ENCODE peak calls at places on chromosome 18, in seven cellular contexts. One of them, this sample, is unnamed. For H3K36me3, the result is how much of the 10 kb centered on the place peaks cover.

GRCh38 chr18:24827500-24827899 is 367.1 kb downstream of the HRH4 start:
- DNase-seq in lower lobe of right lung: no peak
- DNase-seq in PC-3: no peak
- DNase-seq in thoracic aorta: no peak
- DNase-seq in pancreas: no peak
- DNase-seq in tibial artery: no peak
- DNase-seq in brain microvascular endothelial cell: no peak
- DNase-seq in this sample: no peak

GRCh38 chr18:8667846-8668245 is 37.5 kb upstream of the MTCL1 start:
- DNase-seq in lower lobe of right lung: no peak
- DNase-seq in PC-3: no peak
- DNase-seq in thoracic aorta: no peak
- DNase-seq in pancreas: no peak
- DNase-seq in tibial artery: no peak
- DNase-seq in brain microvascular endothelial cell: no peak
- DNase-seq in this sample: no peak

GRCh38 chr18:4847066-4847465 is 350.0 kb downstream of the AKAIN1 start:
- DNase-seq in lower lobe of right lung: no peak
- DNase-seq in PC-3: no peak
- DNase-seq in thoracic aorta: no peak
- DNase-seq in pancreas: no peak
- DNase-seq in tibial artery: no peak
- DNase-seq in brain microvascular endothelial cell: no peak
- DNase-seq in this sample: no peak

GRCh38 chr18:28875059-28875458 is 698.1 kb upstream of the CDH2 start:
- DNase-seq in lower lobe of right lung: no peak
- DNase-seq in PC-3: no peak
- DNase-seq in thoracic aorta: no peak
- DNase-seq in pancreas: no peak
- DNase-seq in tibial artery: no peak
- DNase-seq in brain microvascular endothelial cell: no peak
- DNase-seq in this sample: no peak

GRCh38 chr18:37778417-37779165 is 213.0 kb upstream of the CELF4 start:
- DNase-seq in lower lobe of right lung: peak
- DNase-seq in PC-3: peak
- DNase-seq in thoracic aorta: no peak
- DNase-seq in pancreas: peak
- DNase-seq in tibial artery: no peak
- DNase-seq in brain microvascular endothelial cell: peak
- DNase-seq in this sample: peak

GRCh38 chr18:76349067-76349715 is 145.9 kb downstream of the ZNF516 start:
- DNase-seq in lower lobe of right lung: no peak
- DNase-seq in PC-3: peak
- DNase-seq in thoracic aorta: no peak
- DNase-seq in pancreas: no peak
- DNase-seq in tibial artery: no peak
- DNase-seq in brain microvascular endothelial cell: peak
- DNase-seq in this sample: peak

GRCh38 chr18:8507361-8507760 is 101.9 kb upstream of the RAB12 start:
- DNase-seq in lower lobe of right lung: no peak
- DNase-seq in PC-3: no peak
- DNase-seq in thoracic aorta: no peak
- DNase-seq in pancreas: no peak
- DNase-seq in tibial artery: no peak
- DNase-seq in brain microvascular endothelial cell: peak
- DNase-seq in this sample: no peak

GRCh38 chr18:3540805-3541548 is 91.0 kb downstream of the TGIF1 start:
- DNase-seq in lower lobe of right lung: no peak
- DNase-seq in PC-3: peak
- DNase-seq in thoracic aorta: no peak
- DNase-seq in pancreas: no peak
- DNase-seq in tibial artery: no peak
- DNase-seq in brain microvascular endothelial cell: no peak
- DNase-seq in this sample: no peak

GRCh38 chr18:54004828-54005227 is 219.6 kb downstream of the MBD2 start:
- DNase-seq in lower lobe of right lung: no peak
- DNase-seq in PC-3: peak
- DNase-seq in thoracic aorta: no peak
- DNase-seq in pancreas: no peak
- DNase-seq in tibial artery: no peak
- DNase-seq in brain microvascular endothelial cell: no peak
- DNase-seq in this sample: no peak

GRCh38 chr18:9946831-9947230 is 33.0 kb downstream of the VAPA start:
- DNase-seq in lower lobe of right lung: no peak
- DNase-seq in PC-3: no peak
- DNase-seq in thoracic aorta: no peak
- DNase-seq in pancreas: no peak
- DNase-seq in tibial artery: no peak
- DNase-seq in brain microvascular endothelial cell: no peak
- DNase-seq in this sample: no peak
- H3K36me3 ChIP-seq in lower lobe of right lung: half or more
- H3K36me3 ChIP-seq in PC-3: half or more
- H3K36me3 ChIP-seq in thoracic aorta: under half
- H3K36me3 ChIP-seq in pancreas: under half
- H3K36me3 ChIP-seq in tibial artery: under half
- H3K36me3 ChIP-seq in brain microvascular endothelial cell: under half
- H3K36me3 ChIP-seq in this sample: half or more

DNA sequence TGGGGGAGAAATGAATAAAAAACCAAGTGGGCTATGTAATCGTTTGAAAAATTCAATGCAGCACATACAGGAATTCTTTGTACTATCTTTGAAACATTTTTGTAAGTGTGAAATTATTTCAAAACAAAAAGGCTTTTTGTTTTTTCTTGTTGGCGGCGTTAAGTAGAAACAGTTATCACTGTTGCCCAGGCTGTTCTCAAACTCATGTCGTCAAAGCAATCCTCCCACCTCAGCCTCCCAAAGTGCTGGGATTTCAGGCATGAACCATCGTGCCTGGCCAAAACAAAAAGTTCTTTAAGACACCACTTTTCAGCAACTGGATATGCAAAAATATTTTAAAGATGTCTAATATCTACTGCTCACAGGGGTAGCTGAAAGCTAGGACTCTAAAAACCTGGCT is 5.4 kb downstream of the SS18 start:
- DNase-seq in lower lobe of right lung: no peak
- DNase-seq in PC-3: no peak
- DNase-seq in thoracic aorta: no peak
- DNase-seq in pancreas: no peak
- DNase-seq in tibial artery: no peak
- DNase-seq in brain microvascular endothelial cell: no peak
- DNase-seq in this sample: no peak
- H3K36me3 ChIP-seq in lower lobe of right lung: half or more
- H3K36me3 ChIP-seq in PC-3: under half
- H3K36me3 ChIP-seq in thoracic aorta: under half
- H3K36me3 ChIP-seq in pancreas: under half
- H3K36me3 ChIP-seq in tibial artery: under half
- H3K36me3 ChIP-seq in brain microvascular endothelial cell: under half
- H3K36me3 ChIP-seq in this sample: under half

GRCh38 chr18:70195014-70195614 is 10.4 kb downstream of the RTTN start:
- DNase-seq in lower lobe of right lung: no peak
- DNase-seq in PC-3: no peak
- DNase-seq in thoracic aorta: no peak
- DNase-seq in pancreas: no peak
- DNase-seq in tibial artery: no peak
- DNase-seq in brain microvascular endothelial cell: no peak
- DNase-seq in this sample: no peak
- H3K36me3 ChIP-seq in lower lobe of right lung: half or more
- H3K36me3 ChIP-seq in PC-3: under half
- H3K36me3 ChIP-seq in thoracic aorta: under half
- H3K36me3 ChIP-seq in pancreas: under half
- H3K36me3 ChIP-seq in tibial artery: under half
- H3K36me3 ChIP-seq in brain microvascular endothelial cell: under half
- H3K36me3 ChIP-seq in this sample: half or more

DNA sequence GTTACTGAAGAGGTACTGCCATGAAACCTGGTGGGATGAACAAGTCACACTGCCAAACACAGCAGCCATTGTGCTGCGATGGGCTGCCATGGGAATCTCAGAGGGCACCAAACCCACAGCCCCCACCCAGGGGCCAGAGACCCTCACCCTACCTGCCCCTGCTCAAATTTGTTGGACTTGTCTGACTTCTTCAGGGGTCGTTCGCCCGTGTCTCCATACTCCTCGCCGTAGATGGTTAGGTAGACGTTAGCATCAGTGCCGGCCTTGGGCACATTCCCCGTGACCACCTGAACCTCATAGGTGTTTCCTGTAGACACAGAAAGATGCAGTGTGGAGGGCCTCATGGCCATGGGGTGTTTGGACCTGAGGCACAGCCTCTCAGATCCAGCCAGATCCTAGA is 97.7 kb downstream of the LOXHD1 start:
- DNase-seq in lower lobe of right lung: no peak
- DNase-seq in PC-3: no peak
- DNase-seq in thoracic aorta: no peak
- DNase-seq in pancreas: no peak
- DNase-seq in tibial artery: no peak
- DNase-seq in brain microvascular endothelial cell: no peak
- DNase-seq in this sample: no peak
- H3K36me3 ChIP-seq in lower lobe of right lung: under half
- H3K36me3 ChIP-seq in PC-3: under half
- H3K36me3 ChIP-seq in thoracic aorta: under half
- H3K36me3 ChIP-seq in pancreas: under half
- H3K36me3 ChIP-seq in tibial artery: under half
- H3K36me3 ChIP-seq in brain microvascular endothelial cell: under half
- H3K36me3 ChIP-seq in this sample: under half

DNA sequence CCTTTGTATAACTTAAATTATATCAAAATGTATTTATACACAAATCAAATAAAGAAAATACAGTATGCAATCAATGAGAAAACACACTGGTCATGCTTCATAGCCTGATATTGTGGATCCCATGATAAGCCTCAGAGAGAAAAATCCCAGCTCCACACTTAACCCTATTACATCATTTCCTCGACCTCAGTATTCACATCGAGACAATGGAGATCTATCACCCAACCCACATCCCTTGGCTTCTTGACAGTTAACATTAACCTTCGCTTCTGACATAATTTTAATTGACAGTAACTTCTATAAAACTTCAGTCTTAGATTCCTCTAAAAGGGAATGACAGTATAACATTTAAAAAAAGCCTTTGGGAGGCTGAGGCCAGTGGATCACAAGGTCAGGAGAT is 11.6 kb downstream of the TMX3 start:
- DNase-seq in lower lobe of right lung: no peak
- DNase-seq in PC-3: no peak
- DNase-seq in thoracic aorta: no peak
- DNase-seq in pancreas: no peak
- DNase-seq in tibial artery: no peak
- DNase-seq in brain microvascular endothelial cell: no peak
- DNase-seq in this sample: no peak
- H3K36me3 ChIP-seq in lower lobe of right lung: half or more
- H3K36me3 ChIP-seq in PC-3: under half
- H3K36me3 ChIP-seq in thoracic aorta: under half
- H3K36me3 ChIP-seq in pancreas: under half
- H3K36me3 ChIP-seq in tibial artery: under half
- H3K36me3 ChIP-seq in brain microvascular endothelial cell: under half
- H3K36me3 ChIP-seq in this sample: under half

DNA sequence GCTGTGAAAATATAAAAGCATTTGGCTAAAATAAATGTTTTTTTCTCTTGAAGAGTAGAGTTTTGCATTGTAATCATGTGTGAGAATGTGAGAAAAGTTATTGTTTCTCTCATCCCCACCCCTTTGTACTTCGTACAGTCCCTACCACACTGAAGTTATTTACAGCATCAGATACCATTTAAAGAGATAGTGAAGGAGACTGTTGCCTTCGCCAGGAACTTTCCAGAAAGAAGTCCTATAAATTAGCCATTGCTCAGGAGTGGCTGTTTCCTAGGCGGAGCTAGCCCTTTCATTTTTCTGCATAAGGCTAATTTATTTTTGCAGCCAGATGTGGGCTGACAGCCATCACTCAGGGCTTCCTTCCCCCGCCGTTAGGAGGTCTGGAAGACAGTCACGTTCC is 16.9 kb downstream of the TSHZ1 start:
- DNase-seq in lower lobe of right lung: no peak
- DNase-seq in PC-3: no peak
- DNase-seq in thoracic aorta: no peak
- DNase-seq in pancreas: no peak
- DNase-seq in tibial artery: no peak
- DNase-seq in brain microvascular endothelial cell: no peak
- DNase-seq in this sample: no peak
- H3K36me3 ChIP-seq in lower lobe of right lung: under half
- H3K36me3 ChIP-seq in PC-3: under half
- H3K36me3 ChIP-seq in thoracic aorta: under half
- H3K36me3 ChIP-seq in pancreas: under half
- H3K36me3 ChIP-seq in tibial artery: under half
- H3K36me3 ChIP-seq in brain microvascular endothelial cell: under half
- H3K36me3 ChIP-seq in this sample: under half

GRCh38 chr18:23468753-23469459 is 15.8 kb downstream of the RIOK3 start:
- DNase-seq in lower lobe of right lung: no peak
- DNase-seq in PC-3: no peak
- DNase-seq in thoracic aorta: no peak
- DNase-seq in pancreas: no peak
- DNase-seq in tibial artery: no peak
- DNase-seq in brain microvascular endothelial cell: no peak
- DNase-seq in this sample: no peak

GRCh38 chr18:23471486-23471885 is 18.4 kb downstream of the RIOK3 start:
- DNase-seq in lower lobe of right lung: no peak
- DNase-seq in PC-3: no peak
- DNase-seq in thoracic aorta: no peak
- DNase-seq in pancreas: no peak
- DNase-seq in tibial artery: no peak
- DNase-seq in brain microvascular endothelial cell: no peak
- DNase-seq in this sample: no peak

DNA sequence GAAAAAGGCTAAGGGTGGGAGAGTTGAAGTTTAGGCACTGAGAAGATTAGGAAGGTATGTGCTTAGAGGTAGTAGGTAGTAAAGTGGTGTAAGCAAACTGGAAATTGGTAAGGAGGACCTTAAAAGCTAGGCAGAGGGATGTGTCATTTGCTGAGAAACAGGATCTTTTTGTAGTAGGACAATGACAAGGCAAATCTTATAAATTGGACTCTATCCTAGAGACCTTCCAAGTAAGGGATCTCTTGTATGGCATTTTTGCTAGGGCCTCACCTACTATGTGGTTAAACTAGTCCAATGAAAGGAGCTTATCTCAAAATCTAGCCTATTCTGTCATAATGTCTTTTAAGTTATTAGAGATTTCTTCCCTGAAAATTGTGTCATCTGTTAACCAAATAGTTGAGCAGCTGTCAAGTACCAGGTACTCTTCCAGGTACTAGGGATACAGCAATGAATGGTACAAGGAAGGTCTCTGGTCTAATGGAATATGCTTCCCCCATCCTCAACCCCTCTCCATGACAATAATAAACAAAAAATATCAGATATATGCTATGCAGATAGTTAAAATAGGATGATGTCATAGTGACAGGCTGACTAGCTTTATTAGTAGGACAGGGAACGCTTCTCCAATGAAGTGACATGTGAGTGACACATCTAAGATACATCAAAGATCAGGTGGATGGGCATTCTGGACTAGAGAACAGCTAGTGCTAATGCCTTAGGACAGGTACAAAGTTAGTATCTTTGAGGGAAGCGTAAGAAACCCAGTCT is 17.7 kb downstream of the RIOK3 start:
- DNase-seq in lower lobe of right lung: no peak
- DNase-seq in PC-3: no peak
- DNase-seq in thoracic aorta: no peak
- DNase-seq in pancreas: no peak
- DNase-seq in tibial artery: no peak
- DNase-seq in brain microvascular endothelial cell: no peak
- DNase-seq in this sample: no peak
- H3K36me3 ChIP-seq in lower lobe of right lung: half or more
- H3K36me3 ChIP-seq in PC-3: half or more
- H3K36me3 ChIP-seq in thoracic aorta: half or more
- H3K36me3 ChIP-seq in pancreas: half or more
- H3K36me3 ChIP-seq in tibial artery: half or more
- H3K36me3 ChIP-seq in brain microvascular endothelial cell: half or more
- H3K36me3 ChIP-seq in this sample: half or more

GRCh38 chr18:80147037-80147417 is 38.0 kb downstream of the ADNP2 start:
- DNase-seq in lower lobe of right lung: no peak
- DNase-seq in PC-3: no peak
- DNase-seq in thoracic aorta: no peak
- DNase-seq in pancreas: no peak
- DNase-seq in tibial artery: no peak
- DNase-seq in brain microvascular endothelial cell: no peak
- DNase-seq in this sample: no peak
- H3K36me3 ChIP-seq in lower lobe of right lung: under half
- H3K36me3 ChIP-seq in PC-3: under half
- H3K36me3 ChIP-seq in thoracic aorta: under half
- H3K36me3 ChIP-seq in pancreas: under half
- H3K36me3 ChIP-seq in tibial artery: under half
- H3K36me3 ChIP-seq in brain microvascular endothelial cell: under half
- H3K36me3 ChIP-seq in this sample: under half

This sample was measured in left ventricle myocardium inferior.